ENCODE peak calls at places on chromosomes 2 and 18, in four cellular contexts. G is K562, K is SK-N-SH, E is GM12878. C is an unnamed sample.
A peak's percentile ranks its signal among the peaks of the same experiment; 100 is the strongest.

GRCh38 chr2:234032301-234032856 is 18.1 kb upstream of the SPP2 start:
- DNase-seq in G (no peak), K (no peak), E (no peak), C (no peak)

GRCh38 chr2:216372761-216373291 is 543 bp upstream of the MARCHF4 start:
- DNase-seq in K (no peak), G (no peak), E (no peak), C (no peak)

GRCh38 chr2:7795358-7796199 is 878.4 kb downstream of the RNF144A start:
- DNase-seq in E (no peak), K (no peak), G (no peak), C (no peak)

GRCh38 chr2:164504253-164504652 is 117.0 kb downstream of the GRB14 start:
- DNase-seq in K (no peak), G (no peak), E (no peak), C (no peak)

GRCh38 chr2:96934096-96934495 is 52.3 kb downstream of the FAM178B start:
- DNase-seq in G (no peak), E (no peak), K (no peak), C (no peak)

GRCh38 chr2:205024822-205025518 is 479.7 kb downstream of the PARD3B start:
- DNase-seq in E (no peak), K (peak; percentile 16), G (peak; percentile 84), C (no peak)

GRCh38 chr2:158699323-158699722 is 95.8 kb upstream of the DAPL1 start:
- DNase-seq in E (no peak), K (no peak), G (no peak), C (no peak)

GRCh38 chr2:227079726-227080125 is 84.3 kb downstream of the COL4A4 start:
- DNase-seq in G (no peak), E (no peak), K (no peak), C (no peak)

GRCh38 chr2:9738718-9739496 is 104.4 kb upstream of the TAF1B start:
- DNase-seq in K (no peak), E (no peak), G (no peak), C (no peak)

GRCh38 chr2:6977095-6977777 is 60.0 kb downstream of the RNF144A start:
- DNase-seq in G (no peak), K (no peak), E (no peak), C (no peak)

GRCh38 chr2:130846233-130846632 is 9.5 kb downstream of the ARHGEF4 start:
- DNase-seq in K (peak; percentile 52), G (no peak), E (no peak), C (no peak)
- TF ChIP-seq NRF1 in K (no peak), G (no peak), E (no peak), C (no peak)

GRCh38 chr2:111663471-111663951 is 220.5 kb downstream of the ANAPC1 start:
- DNase-seq in G (peak; percentile 68), E (no peak), K (no peak), C (peak; percentile 29)
- TF ChIP-seq NRF1 in G (no peak), E (no peak), K (no peak), C (no peak)

GRCh38 chr2:145253492-145253891 is 733.6 kb upstream of the ZEB2 start:
- DNase-seq in G (no peak), K (no peak), E (no peak), C (no peak)

GRCh38 chr2:145257931-145258330 is 738.0 kb upstream of the ZEB2 start:
- DNase-seq in E (no peak), G (no peak), K (no peak), C (no peak)

GRCh38 chr2:145254291-145254690 is 734.4 kb upstream of the ZEB2 start:
- DNase-seq in E (no peak), K (no peak), G (no peak), C (no peak)

GRCh38 chr2:145260674-145261073 is 740.8 kb upstream of the ZEB2 start:
- DNase-seq in K (no peak), E (no peak), G (no peak), C (no peak)

DNA sequence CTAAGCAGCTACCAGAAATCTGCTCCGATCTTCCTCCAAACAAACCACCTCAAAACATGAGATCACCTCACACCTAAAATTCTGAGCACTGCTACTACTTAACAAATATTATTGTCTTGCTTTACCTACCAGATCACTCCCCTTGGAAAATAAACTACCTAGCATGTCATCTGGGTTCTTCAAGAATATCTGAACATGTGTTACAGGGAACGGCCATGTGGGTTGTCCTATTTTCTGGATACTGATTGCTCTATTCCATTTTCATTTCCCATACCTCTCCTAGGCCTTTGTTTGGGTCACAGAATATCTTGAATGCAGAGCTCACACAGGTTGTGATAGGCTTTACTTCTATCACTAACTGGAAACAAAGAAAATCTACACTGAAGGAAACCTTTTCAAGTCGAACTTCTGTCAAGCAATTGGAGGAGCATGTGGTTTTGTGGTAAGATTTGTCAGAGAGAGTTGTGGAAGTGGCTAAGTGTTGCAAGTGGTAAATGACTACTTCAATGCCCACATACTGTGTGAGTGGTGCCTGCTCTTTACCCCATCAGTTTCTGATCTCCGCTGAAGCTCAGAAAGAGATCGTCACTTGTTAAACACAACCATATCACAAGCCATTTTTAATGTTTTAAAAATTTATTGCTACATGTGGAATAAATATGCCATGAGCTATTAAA is 739.1 kb upstream of the ZEB2 start:
- DNase-seq in K (no peak), E (no peak), G (no peak), C (no peak)
- TF ChIP-seq NRF1 in K (no peak), E (no peak), G (no peak), C (no peak)

GRCh38 chr2:214896287-214896686 is 86.8 kb upstream of the BARD1 start:
- DNase-seq in K (no peak), E (no peak), G (no peak), C (no peak)

GRCh38 chr2:214904176-214904575 is 94.7 kb upstream of the BARD1 start:
- DNase-seq in K (no peak), G (no peak), E (no peak), C (no peak)

GRCh38 chr2:214902273-214902672 is 92.8 kb upstream of the BARD1 start:
- DNase-seq in G (no peak), E (no peak), K (peak; percentile 49), C (no peak)

GRCh38 chr2:214895469-214895868 is 86.0 kb upstream of the BARD1 start:
- DNase-seq in E (no peak), K (no peak), G (no peak), C (no peak)

GRCh38 chr2:214899751-214900150 is 90.3 kb upstream of the BARD1 start:
- DNase-seq in E (no peak), G (no peak), K (no peak), C (no peak)
- TF ChIP-seq NRF1 in E (no peak), G (no peak), K (no peak), C (no peak)

GRCh38 chr2:38535404-38535744 is 67.4 kb downstream of the HNRNPLL start:
- DNase-seq in E (no peak), G (no peak), K (no peak), C (no peak)
- TF ChIP-seq NRF1 in E (no peak), G (no peak), K (no peak), C (no peak)

GRCh38 chr18:48454146-48454796 is 45.1 kb upstream of the ZBTB7C start:
- DNase-seq in K (no peak), E (no peak), G (no peak), C (no peak)

GRCh38 chr18:48456838-48457237 is 47.7 kb upstream of the ZBTB7C start:
- DNase-seq in E (no peak), G (no peak), K (no peak), C (no peak)

GRCh38 chr18:48452863-48453323 is 43.7 kb upstream of the ZBTB7C start:
- DNase-seq in E (no peak), K (no peak), G (no peak), C (no peak)

GRCh38 chr18:48453330-48454063 is 44.3 kb upstream of the ZBTB7C start:
- DNase-seq in G (no peak), K (no peak), E (no peak), C (no peak)

DNA sequence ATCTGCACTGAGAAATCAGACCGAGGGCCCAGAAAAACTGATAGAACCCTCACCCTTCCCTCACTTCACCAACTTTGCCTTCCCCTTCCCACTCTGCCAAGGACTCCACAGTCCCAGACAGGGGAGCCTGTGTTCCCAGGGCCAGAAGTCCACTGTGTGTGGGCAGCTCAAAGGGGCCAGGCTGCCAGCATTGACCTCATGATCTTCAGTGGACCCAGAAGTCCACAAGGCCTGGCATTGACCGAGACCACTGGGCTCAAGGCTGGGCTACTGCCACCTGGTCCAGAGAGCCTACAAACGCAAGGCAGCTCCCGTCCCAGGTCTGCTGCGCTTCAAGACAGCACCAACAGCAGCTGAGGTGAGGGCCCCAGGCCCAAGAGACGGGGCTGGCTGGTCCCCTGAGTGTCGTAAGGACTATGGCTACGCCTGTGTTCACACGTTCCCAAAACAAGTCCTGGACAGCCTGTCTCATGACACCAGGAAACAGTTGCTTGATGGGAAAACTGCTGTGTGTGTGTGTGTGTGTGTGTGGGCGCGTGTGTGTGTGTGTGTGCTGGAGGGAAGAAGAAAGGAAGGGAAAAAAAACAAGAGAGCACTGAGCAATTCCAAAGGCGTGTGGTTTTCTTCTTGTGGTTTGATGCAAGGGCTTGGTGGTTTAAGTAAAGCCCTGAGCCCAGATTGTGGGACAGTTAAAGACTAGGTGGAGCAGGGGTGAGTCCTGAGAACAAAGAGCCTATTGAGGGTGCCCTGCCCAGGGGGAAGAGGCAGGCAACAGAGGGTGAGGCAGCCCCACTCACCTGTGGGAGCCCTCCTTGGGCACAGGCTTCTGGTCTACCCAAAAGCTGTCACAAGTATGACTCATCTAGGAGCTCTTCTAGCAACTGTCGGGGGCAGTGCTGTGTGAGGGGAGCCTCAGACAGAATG is 46.6 kb upstream of the ZBTB7C start:
- DNase-seq in K (no peak), E (no peak), G (no peak), C (no peak)
- TF ChIP-seq NRF1 in K (no peak), E (no peak), G (no peak), C (no peak)

DNA sequence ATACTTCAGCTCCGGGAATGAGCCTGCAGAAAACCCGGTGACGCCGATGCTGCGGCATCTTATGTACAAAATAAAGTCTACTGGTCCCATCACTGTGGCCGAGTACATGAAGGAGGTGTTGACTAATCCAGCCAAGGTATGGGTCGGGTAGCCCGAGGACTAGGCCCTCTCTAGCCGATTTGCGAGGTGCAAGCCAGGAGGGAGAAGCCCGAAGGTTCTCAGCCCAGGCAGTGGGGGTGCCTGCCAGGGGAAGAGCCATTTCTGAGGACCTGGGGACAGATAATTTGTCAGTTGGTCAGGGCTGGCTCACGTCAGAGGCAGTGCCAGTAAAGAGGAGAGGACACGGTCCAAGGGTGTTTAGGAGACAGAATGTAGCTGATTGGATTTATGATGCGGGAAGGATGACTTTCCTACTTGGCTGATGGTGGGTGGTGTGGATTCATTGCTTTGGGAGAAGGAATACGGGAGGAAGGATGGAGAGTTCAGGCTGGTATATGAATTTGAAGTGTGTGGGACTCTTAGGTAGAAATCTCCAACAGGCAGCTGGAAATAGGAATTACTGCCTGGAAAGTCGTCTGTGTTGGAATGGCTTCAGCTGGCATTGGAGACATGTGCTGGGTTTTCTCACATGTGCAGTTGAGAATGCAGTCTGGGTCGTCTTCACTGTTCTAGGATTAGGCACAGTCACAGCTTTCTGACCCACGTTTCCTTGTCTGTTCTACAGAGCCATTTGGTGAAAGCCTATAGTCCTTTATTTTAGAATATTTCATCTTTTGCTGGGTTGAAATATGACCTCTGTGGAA is 874 bp downstream of the NDUFAF7 start:
- DNase-seq in G (peak; percentile 18), K (peak; percentile 64), E (no peak), C (no peak)
- TF ChIP-seq NRF1 in G (no peak), K (no peak), E (no peak), C (no peak)

GRCh38 chr18:54845788-54846187 is 17.5 kb downstream of the RAB27B start:
- DNase-seq in K (no peak), G (no peak), E (no peak), C (no peak)
- TF ChIP-seq NRF1 in K (no peak), G (no peak), E (no peak), C (no peak)